ENCODE peak calls at places on chromosomes 3 and 15, in eight cellular contexts. S is heart right ventricle; K is psoas muscle; N is CD4-positive, alpha-beta T cell; U is fibroblast of pulmonary artery; B is kidney; L is brain microvascular endothelial cell; A is mesothelial cell of epicardium. R is an unnamed sample.
A peak's percentile ranks its signal among the peaks of the same experiment; 100 is the strongest.

GRCh38 chr3:50588759-50589433 is 19.6 kb downstream of the HEMK1 start:
- DNase-seq in S (no peak), K (no peak), N (no peak), U (peak; percentile 31), B (no peak), L (no peak), A (no peak), R (no peak)

GRCh38 chr3:57283366-57283765 is 9.1 kb downstream of the ASB14 start:
- DNase-seq in S (no peak), K (no peak), N (no peak), U (no peak), B (no peak), L (no peak), A (no peak), R (no peak)

GRCh38 chr15:50676799-50677483 is 9.7 kb downstream of the TRPM7 start:
- DNase-seq in S (no peak), K (no peak), N (no peak), U (peak; percentile 17), B (no peak), L (peak; percentile 59), A (no peak), R (no peak)

GRCh38 chr15:68340711-68341671 is 63.4 kb downstream of the FEM1B start:
- DNase-seq in S (no peak), K (no peak), N (no peak), U (no peak), B (no peak), L (no peak), A (no peak), R (no peak)

GRCh38 chr15:65902373-65902772 is 33.1 kb downstream of the RAB11A start:
- DNase-seq in S (no peak), K (no peak), N (no peak), U (peak; percentile 18), B (peak; percentile 80), L (no peak), A (no peak), R (no peak)

GRCh38 chr3:146895026-146895749 is 290.0 kb upstream of the PLSCR5 start:
- DNase-seq in S (no peak), K (no peak), N (no peak), U (peak; percentile 19), B (no peak), L (peak; percentile 79), A (no peak), R (no peak)

GRCh38 chr3:18500322-18500721 is 75.2 kb upstream of the SATB1 start:
- DNase-seq in S (no peak), K (no peak), N (no peak), U (no peak), B (no peak), L (no peak), A (no peak), R (no peak)

GRCh38 chr3:114450008-114450596 is 156.3 kb downstream of the TIGIT start:
- DNase-seq in S (no peak), K (no peak), N (no peak), U (no peak), B (no peak), L (no peak), A (no peak), R (no peak)

DNA sequence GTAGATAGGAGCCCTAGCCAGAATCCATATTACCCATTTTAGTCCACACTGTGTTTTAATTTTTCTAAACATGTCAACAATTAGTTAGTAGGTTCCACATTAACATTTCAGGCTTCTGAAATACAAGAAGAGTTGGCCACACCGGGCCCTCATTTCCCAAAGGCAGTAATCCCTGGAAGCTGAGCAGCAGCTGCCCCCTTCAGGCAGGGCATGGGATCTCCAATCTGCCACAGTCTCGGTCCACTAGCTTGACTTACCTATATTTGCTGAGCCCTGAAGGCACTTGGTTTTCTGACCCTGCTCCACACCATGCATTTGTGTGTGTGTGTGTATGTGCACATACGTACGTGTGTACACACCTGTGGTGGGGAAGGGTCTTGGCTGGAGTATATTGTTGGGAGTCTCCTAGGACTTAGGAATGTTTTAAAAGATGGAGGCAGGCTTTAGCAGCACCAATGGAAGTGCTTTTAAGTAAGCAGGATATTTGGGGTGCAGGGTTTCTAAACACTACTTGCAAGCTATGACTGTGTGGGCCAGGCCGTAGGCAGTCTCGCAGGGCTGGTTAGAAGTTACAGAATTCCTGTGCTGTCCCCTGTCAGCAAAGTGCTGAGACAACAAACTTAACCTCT is 71.2 kb upstream of the SOX14 start:
- DNase-seq in S (no peak), K (no peak), N (no peak), U (no peak), B (no peak), L (no peak), A (no peak), R (no peak)
- TF ChIP-seq CTCF in S (peak; percentile 28), K (no peak), N (no peak), U (no peak), B (peak; percentile 37), L (no peak), A (peak; percentile 25), R (peak; percentile 78)

GRCh38 chr3:133440652-133441051 is 40.8 kb downstream of the BFSP2 start:
- DNase-seq in S (no peak), K (no peak), N (no peak), U (no peak), B (no peak), L (no peak), A (no peak), R (no peak)

GRCh38 chr3:133442518-133442917 is 42.7 kb downstream of the BFSP2 start:
- DNase-seq in S (no peak), K (no peak), N (no peak), U (no peak), B (no peak), L (no peak), A (no peak), R (no peak)

GRCh38 chr3:133439563-133439962 is 39.7 kb downstream of the BFSP2 start:
- DNase-seq in S (no peak), K (no peak), N (no peak), U (no peak), B (no peak), L (no peak), A (no peak), R (no peak)

GRCh38 chr3:133441867-133442270 is 42.0 kb downstream of the BFSP2 start:
- DNase-seq in S (no peak), K (no peak), N (no peak), U (no peak), B (no peak), L (no peak), A (no peak), R (no peak)

GRCh38 chr3:133437391-133438093 is 37.7 kb downstream of the BFSP2 start:
- DNase-seq in S (no peak), K (no peak), N (no peak), U (peak; percentile 68), B (no peak), L (no peak), A (no peak), R (no peak)
- TF ChIP-seq CTCF in S (peak; percentile 19), K (no peak), N (no peak), U (peak; percentile 28), B (peak; percentile 18), L (peak; percentile 20), A (no peak), R (no peak)

DNA sequence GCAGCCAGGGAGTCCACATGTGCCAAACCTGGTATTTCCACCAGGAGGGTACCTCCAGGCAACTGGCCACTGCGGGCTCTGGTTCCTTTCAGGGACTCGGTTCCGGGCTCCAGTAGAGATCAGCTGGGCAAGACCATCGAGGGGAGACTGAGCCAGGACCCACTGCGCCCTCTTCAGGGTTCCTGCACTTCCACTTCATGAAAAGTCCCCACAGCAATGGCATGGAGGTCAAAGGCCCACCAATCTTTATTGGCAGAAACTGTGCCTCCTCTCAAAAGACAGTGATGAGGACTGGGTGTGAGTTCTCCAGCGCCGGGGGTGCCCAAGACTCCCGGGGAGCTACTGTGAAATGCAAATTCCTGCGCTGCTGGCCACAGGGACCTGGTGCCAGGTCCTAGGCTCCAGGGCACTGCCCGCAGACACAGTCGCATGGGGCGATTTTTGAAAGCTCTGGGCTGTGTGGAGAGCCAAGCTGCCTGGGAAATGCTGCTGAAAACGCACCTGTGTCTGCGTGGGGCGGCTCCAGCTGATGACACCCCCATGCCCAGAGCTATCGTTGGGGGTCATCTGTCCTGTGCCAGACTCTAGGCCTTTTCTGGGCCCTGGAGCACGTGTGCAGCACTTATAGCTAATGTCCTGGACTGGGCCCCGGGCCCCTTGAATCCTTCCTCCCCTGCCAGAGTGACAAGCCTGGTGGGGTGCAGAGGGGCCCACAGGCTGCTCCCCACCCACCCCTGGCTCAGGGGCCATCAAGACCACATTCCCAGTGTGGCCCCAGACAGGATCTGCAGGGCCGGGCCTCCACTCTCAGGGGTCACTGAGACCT is 144.0 kb downstream of the NSMCE3 start:
- DNase-seq in S (no peak), K (no peak), N (no peak), U (no peak), B (peak; percentile 69), L (no peak), A (no peak), R (no peak)
- TF ChIP-seq CTCF in S (no peak), K (no peak), N (no peak), U (no peak), B (no peak), L (no peak), A (no peak), R (no peak)

GRCh38 chr3:23960649-23961048 is 15.6 kb downstream of the NR1D2 start:
- DNase-seq in S (no peak), K (no peak), N (no peak), U (no peak), B (no peak), L (no peak), A (no peak), R (no peak)

GRCh38 chr3:23961064-23961463 is 16.0 kb downstream of the NR1D2 start:
- DNase-seq in S (no peak), K (no peak), N (no peak), U (no peak), B (no peak), L (no peak), A (no peak), R (no peak)

GRCh38 chr3:23964537-23964936 is 19.5 kb downstream of the NR1D2 start:
- DNase-seq in S (no peak), K (no peak), N (no peak), U (no peak), B (no peak), L (no peak), A (no peak), R (no peak)

GRCh38 chr3:23959147-23959900 is 14.2 kb downstream of the NR1D2 start:
- DNase-seq in S (no peak), K (no peak), N (no peak), U (peak; percentile 83), B (no peak), L (peak; percentile 40), A (no peak), R (no peak)

GRCh38 chr3:23961913-23962312 is 16.8 kb downstream of the NR1D2 start:
- DNase-seq in S (no peak), K (no peak), N (no peak), U (no peak), B (no peak), L (no peak), A (no peak), R (no peak)
- TF ChIP-seq CTCF in S (no peak), K (no peak), N (no peak), U (no peak), B (no peak), L (no peak), A (no peak), R (no peak)

GRCh38 chr3:9934235-9934621 is 594 bp downstream of the CRELD1 start:
- DNase-seq in S (no peak), K (no peak), N (peak; percentile 53), U (no peak), B (no peak), L (peak; percentile 35), A (no peak), R (no peak)
- TF ChIP-seq CTCF in S (peak; percentile 22), K (no peak), N (no peak), U (peak; percentile 14), B (peak; percentile 2), L (peak; percentile 50), A (no peak), R (peak; percentile 55)

R was measured in type B pancreatic cell.